ENCODE peak calls at places on chromosomes 6 and 20, in eight cellular contexts. I is OCI-LY7; N is tibial nerve; O is stimulated activated CD4-positive, alpha-beta T cell treated with anti-CD3 and anti-CD28 coated beads, Interleukin-12 subunit alpha, Interleukin-12 subunit beta, amount 100 ng/mL, for 4 hours; E is HT1080; Z is NCI-H446; B is transverse colon; X is erythroblast. M is an unnamed sample.

GRCh38 chr6:13006578-13007300 is 290.2 kb downstream of the PHACTR1 start:
- DNase-seq in X (peak), I (no peak), N (no peak), E (peak), B (no peak), Z (no peak), O (no peak), M (peak)

GRCh38 chr6:93040375-93040774 is 379.0 kb downstream of the EPHA7 start:
- DNase-seq in X (no peak), B (no peak), Z (no peak), I (no peak), N (no peak), E (peak), O (no peak), M (peak)

GRCh38 chr6:93304514-93304913 is 114.8 kb downstream of the EPHA7 start:
- DNase-seq in N (no peak), I (no peak), X (no peak), B (no peak), Z (no peak), O (no peak), E (no peak), M (no peak)

GRCh38 chr6:39885691-39886090 is 48.6 kb downstream of the MOCS1 start:
- DNase-seq in O (no peak), X (no peak), I (no peak), E (no peak), N (no peak), B (no peak), Z (no peak), M (no peak)

GRCh38 chr6:110534731-110535164 is 58.3 kb upstream of the SLC22A16 start:
- DNase-seq in Z (no peak), B (no peak), N (peak), X (peak), O (no peak), E (peak), I (no peak), M (peak)

GRCh38 chr6:308307-308706 is 16.0 kb downstream of the DUSP22 start:
- DNase-seq in O (no peak), N (no peak), B (no peak), E (no peak), I (no peak), X (no peak), Z (no peak), M (no peak)

GRCh38 chr20:62365814-62366369 is 1.2 kb downstream of the LAMA5 start:
- DNase-seq in X (peak), O (no peak), I (peak), Z (peak), B (peak), E (no peak), N (no peak), M (no peak)

GRCh38 chr6:38261626-38262025 is 378.1 kb downstream of the BTBD9 start:
- DNase-seq in B (no peak), I (no peak), N (no peak), E (no peak), O (no peak), X (no peak), Z (peak), M (no peak)

GRCh38 chr20:56554869-56555268 is 21.8 kb downstream of the FAM209B start:
- DNase-seq in B (peak), N (no peak), E (peak), O (no peak), Z (peak), X (no peak), I (peak), M (peak)

GRCh38 chr6:15969236-15969778 is 159.6 kb upstream of the MYLIP start:
- DNase-seq in N (no peak), Z (no peak), O (no peak), B (no peak), I (no peak), E (no peak), X (no peak), M (peak)

GRCh38 chr6:82144007-82144851 is 103.3 kb downstream of the IBTK start:
- DNase-seq in Z (peak), X (no peak), B (peak), N (no peak), E (peak), I (no peak), O (no peak), M (peak)

GRCh38 chr20:18805881-18806280 is 7.7 kb upstream of the SCP2D1 start:
- DNase-seq in I (no peak), X (no peak), O (no peak), Z (no peak), E (peak), N (no peak), B (no peak), M (no peak)

GRCh38 chr20:4217349-4217761 is 202.0 kb upstream of the RNF24 start:
- DNase-seq in I (no peak), B (peak), O (no peak), E (no peak), N (peak), X (peak), Z (no peak), M (peak)

GRCh38 chr6:131080084-131080483 is 17.0 kb upstream of the EPB41L2 start:
- DNase-seq in B (no peak), E (no peak), Z (no peak), O (no peak), X (no peak), I (no peak), N (no peak), M (no peak)

GRCh38 chr6:157380458-157380778 is 572 bp upstream of the ZDHHC14 start:
- DNase-seq in Z (no peak), O (no peak), X (no peak), B (no peak), N (no peak), E (no peak), I (peak), M (no peak)

GRCh38 chr6:132043148-132043547 is 92.0 kb upstream of the CCN2 start:
- DNase-seq in B (no peak), E (no peak), N (no peak), O (no peak), I (no peak), X (no peak), Z (no peak), M (no peak)

GRCh38 chr6:147852772-147853171 is 344.3 kb downstream of the SAMD5 start:
- DNase-seq in Z (no peak), I (no peak), N (no peak), O (no peak), B (no peak), E (peak), X (no peak), M (no peak)

GRCh38 chr6:150876598-150876997 is 11.1 kb downstream of the MTHFD1L start:
- DNase-seq in Z (peak), X (no peak), I (no peak), N (no peak), O (no peak), E (no peak), B (peak), M (peak)

GRCh38 chr6:35485402-35485877 is 11.4 kb downstream of the TEAD3 start:
- DNase-seq in Z (no peak), O (no peak), N (no peak), E (peak), X (no peak), I (no peak), B (peak), M (peak)

GRCh38 chr6:156250593-156250992 is 526.6 kb upstream of the ARID1B start:
- DNase-seq in Z (no peak), N (no peak), E (no peak), X (no peak), I (no peak), B (no peak), O (no peak), M (no peak)

GRCh38 chr6:106223300-106223930 is 102.1 kb downstream of the ATG5 start:
- DNase-seq in I (peak), Z (peak), X (peak), E (peak), B (peak), O (peak), N (no peak), M (peak)

GRCh38 chr6:125507987-125508655 is 206.4 kb upstream of the HDDC2 start:
- DNase-seq in X (no peak), E (peak), O (no peak), N (no peak), B (peak), Z (peak), I (no peak), M (no peak)

GRCh38 chr6:148345578-148345977 is 2.9 kb downstream of the SASH1 start:
- DNase-seq in N (no peak), I (no peak), O (no peak), Z (no peak), X (no peak), B (no peak), E (no peak), M (no peak)

GRCh38 chr20:57941572-57942381 is 232.0 kb upstream of the PMEPA1 start:
- DNase-seq in B (no peak), O (no peak), N (no peak), X (no peak), Z (peak), I (no peak), E (no peak), M (no peak)

GRCh38 chr20:46563170-46563847 is 12.9 kb upstream of the OCSTAMP start:
- DNase-seq in N (no peak), O (no peak), Z (no peak), X (no peak), E (no peak), B (no peak), I (no peak), M (no peak)

GRCh38 chr6:80742481-80742880 is 636.0 kb downstream of the BCKDHB start:
- DNase-seq in Z (peak), O (no peak), X (peak), I (peak), N (no peak), E (peak), B (no peak), M (peak)

GRCh38 chr6:14758421-14759043 is 487.3 kb upstream of the JARID2 start:
- DNase-seq in Z (peak), O (no peak), B (no peak), E (no peak), I (no peak), N (no peak), X (no peak), M (peak)